ENCODE peak calls at places on chromosomes 13 and 19, in four cellular contexts. X is head of caudate nucleus, P is epithelial cell of prostate, N is midbrain. Z is an unnamed sample.

GRCh38 chr19:39502640-39503417 is 4.1 kb downstream of the DLL3 start:
- DNase-seq in X (no peak), P (no peak), N (peak; percentile 10), Z (no peak)

GRCh38 chr13:73288596-73288995 is 229.8 kb downstream of the KLF5 start:
- DNase-seq in X (no peak), P (no peak), N (no peak), Z (no peak)

GRCh38 chr13:109509154-109509905 is 277.1 kb downstream of the IRS2 start:
- DNase-seq in X (no peak), P (peak; percentile 6), N (no peak), Z (no peak)

GRCh38 chr19:10260141-10260584 is 8.1 kb downstream of the MRPL4 start:
- DNase-seq in X (peak; percentile 73), P (peak; percentile 75), N (no peak), Z (no peak)

GRCh38 chr19:7562646-7563393 is 27.3 kb downstream of the PNPLA6 start:
- DNase-seq in X (no peak), P (no peak), N (no peak), Z (no peak)

GRCh38 chr13:71798723-71799122 is 68.3 kb downstream of the DACH1 start:
- DNase-seq in X (no peak), P (no peak), N (no peak), Z (no peak)

GRCh38 chr19:11141937-11142527 is 13.6 kb downstream of the SPC24 start:
- DNase-seq in X (no peak), P (no peak), N (no peak), Z (peak; percentile 32)

GRCh38 chr19:17504456-17504855 is 7.0 kb upstream of the PGLS start:
- DNase-seq in X (no peak), P (no peak), N (no peak), Z (no peak)

GRCh38 chr13:67844544-67844943 is 614.4 kb upstream of the PCDH9 start:
- DNase-seq in X (no peak), P (no peak), N (no peak), Z (no peak)

GRCh38 chr13:33624253-33624652 is 193.7 kb upstream of the RFC3 start:
- DNase-seq in X (no peak), P (no peak), N (no peak), Z (no peak)

GRCh38 chr13:33544308-33544707 is 258.8 kb upstream of the STARD13 start:
- DNase-seq in X (no peak), P (no peak), N (no peak), Z (no peak)

GRCh38 chr13:113034451-113035208 is 65.6 kb downstream of the MCF2L start:
- DNase-seq in X (peak; percentile 71), P (no peak), N (peak; percentile 78), Z (peak; percentile 48)

GRCh38 chr13:66154354-66154753 is 1075.8 kb downstream of the PCDH9 start:
- DNase-seq in X (no peak), P (no peak), N (no peak), Z (no peak)

GRCh38 chr13:111659842-111660241 is 339.4 kb downstream of the TEX29 start:
- DNase-seq in X (no peak), P (no peak), N (no peak), Z (no peak)

GRCh38 chr13:51286135-51287002 is 53.1 kb upstream of the SERPINE3 start:
- DNase-seq in X (peak; percentile 87), P (no peak), N (peak; percentile 85), Z (peak; percentile 62)

GRCh38 chr19:33194884-33195710 is 967 bp downstream of the LRP3 start:
- DNase-seq in X (no peak), P (no peak), N (no peak), Z (no peak)

GRCh38 chr13:48600374-48601364 is 53.1 kb upstream of the CYSLTR2 start:
- DNase-seq in X (no peak), P (no peak), N (no peak), Z (peak; percentile 12)

GRCh38 chr19:27776020-27776419 is 1436.9 kb downstream of the UQCRFS1 start:
- DNase-seq in X (no peak), P (no peak), N (no peak), Z (peak; percentile 32)

GRCh38 chr13:85186646-85187045 is 612.6 kb downstream of the SLITRK6 start:
- DNase-seq in X (no peak), P (no peak), N (no peak), Z (no peak)

GRCh38 chr13:42985312-42986175 is 6.5 kb downstream of the EPSTI1 start:
- DNase-seq in X (no peak), P (no peak), N (no peak), Z (no peak)

GRCh38 chr19:38836438-38837303 is 5.1 kb upstream of the ECH1 start:
- DNase-seq in X (no peak), P (no peak), N (no peak), Z (no peak)

GRCh38 chr19:42113641-42114348 is 18.5 kb downstream of the POU2F2 start:
- DNase-seq in X (no peak), P (peak; percentile 85), N (no peak), Z (peak; percentile 87)

GRCh38 chr19:35882074-35882832 is 13.9 kb downstream of the APLP1 start:
- DNase-seq in X (no peak), P (peak; percentile 27), N (peak; percentile 81), Z (peak; percentile 69)

GRCh38 chr13:51934461-51935087 is 72.8 kb downstream of the CCDC70 start:
- DNase-seq in X (no peak), P (no peak), N (no peak), Z (no peak)

GRCh38 chr19:12611361-12611699 is 610 bp downstream of the ZNF791 start:
- DNase-seq in X (peak; percentile 59), P (no peak), N (peak; percentile 58), Z (peak; percentile 70)

GRCh38 chr19:9727644-9728043 is 40.9 kb downstream of the ZNF846 start:
- DNase-seq in X (no peak), P (no peak), N (no peak), Z (no peak)

GRCh38 chr19:4016486-4016885 is 8.9 kb downstream of the PIAS4 start:
- DNase-seq in X (peak; percentile 83), P (no peak), N (peak; percentile 87), Z (no peak)

GRCh38 chr19:40407714-40408600 is 5.2 kb downstream of the PRX start:
- DNase-seq in X (no peak), P (no peak), N (no peak), Z (no peak)

Z was measured in ACHN.